ENCODE peak calls at places on chromosomes 5 and 9, in six cellular contexts. One of them, this sample, is unnamed.

GRCh38 chr5:113682497-113683136 is 169.1 kb downstream of the YTHDC2 start:
- DNase-seq in K562: no peak
- DNase-seq in HepG2: no peak
- DNase-seq in GM12878: no peak
- DNase-seq in H1: no peak
- DNase-seq in GM12891: no peak
- DNase-seq in this sample: no peak

GRCh38 chr9:128771745-128772519 is at the start of gene ZER1:
- DNase-seq in H1: peak; percentile 53
- DNase-seq in GM12878: peak; percentile 24
- DNase-seq in HepG2: peak; percentile 67
- DNase-seq in GM12891: peak; percentile 99
- DNase-seq in K562: peak; percentile 94
- DNase-seq in this sample: peak; percentile 99

GRCh38 chr5:148623101-148623500 is 31.2 kb downstream of the HTR4 start:
- DNase-seq in H1: no peak
- DNase-seq in GM12878: no peak
- DNase-seq in HepG2: no peak
- DNase-seq in K562: no peak
- DNase-seq in GM12891: no peak
- DNase-seq in this sample: no peak

GRCh38 chr5:2502970-2503594 is 248.4 kb downstream of the IRX2 start:
- DNase-seq in GM12878: no peak
- DNase-seq in HepG2: no peak
- DNase-seq in K562: no peak
- DNase-seq in GM12891: no peak
- DNase-seq in H1: no peak
- DNase-seq in this sample: no peak

GRCh38 chr9:137391411-137391754 is 31.6 kb downstream of the EXD3 start:
- DNase-seq in K562: no peak
- DNase-seq in GM12891: no peak
- DNase-seq in GM12878: no peak
- DNase-seq in HepG2: no peak
- DNase-seq in H1: no peak
- DNase-seq in this sample: no peak

GRCh38 chr5:38681024-38681805 is 124.8 kb upstream of the LIFR start:
- DNase-seq in GM12891: no peak
- DNase-seq in H1: no peak
- DNase-seq in HepG2: no peak
- DNase-seq in GM12878: no peak
- DNase-seq in K562: no peak
- DNase-seq in this sample: no peak

GRCh38 chr9:130106860-130107848 is 53.4 kb downstream of the GPR107 start:
- DNase-seq in K562: peak; percentile 86
- DNase-seq in GM12878: no peak
- DNase-seq in GM12891: peak; percentile 43
- DNase-seq in HepG2: peak; percentile 55
- DNase-seq in H1: peak; percentile 19
- DNase-seq in this sample: no peak

GRCh38 chr9:93612052-93612795 is 35.8 kb downstream of the PHF2 start:
- DNase-seq in GM12878: no peak
- DNase-seq in HepG2: no peak
- DNase-seq in GM12891: no peak
- DNase-seq in K562: no peak
- DNase-seq in H1: no peak
- DNase-seq in this sample: no peak

GRCh38 chr5:80569961-80570786 is at the start of gene ANKRD34B:
- DNase-seq in GM12878: no peak
- DNase-seq in H1: peak; percentile 51
- DNase-seq in GM12891: peak; percentile 68
- DNase-seq in HepG2: no peak
- DNase-seq in K562: no peak
- DNase-seq in this sample: peak; percentile 51

GRCh38 chr9:81609782-81610738 is 79.3 kb downstream of the TLE1 start:
- DNase-seq in K562: no peak
- DNase-seq in GM12891: no peak
- DNase-seq in GM12878: no peak
- DNase-seq in H1: no peak
- DNase-seq in HepG2: peak; percentile 94
- DNase-seq in this sample: no peak

GRCh38 chr5:145938699-145939531 is 2.5 kb downstream of the SH3RF2 start:
- DNase-seq in GM12891: no peak
- DNase-seq in HepG2: no peak
- DNase-seq in GM12878: no peak
- DNase-seq in K562: no peak
- DNase-seq in H1: no peak
- DNase-seq in this sample: no peak

GRCh38 chr9:12854218-12854617 is 79.4 kb downstream of the LURAP1L start:
- DNase-seq in K562: no peak
- DNase-seq in GM12878: no peak
- DNase-seq in H1: no peak
- DNase-seq in GM12891: no peak
- DNase-seq in HepG2: no peak
- DNase-seq in this sample: no peak

GRCh38 chr9:138065287-138065686 is 187.7 kb downstream of the CACNA1B start:
- DNase-seq in K562: no peak
- DNase-seq in HepG2: no peak
- DNase-seq in H1: no peak
- DNase-seq in GM12891: no peak
- DNase-seq in GM12878: no peak
- DNase-seq in this sample: no peak

GRCh38 chr9:16532272-16532671 is 338.2 kb downstream of the BNC2 start:
- DNase-seq in GM12878: no peak
- DNase-seq in GM12891: no peak
- DNase-seq in HepG2: no peak
- DNase-seq in K562: no peak
- DNase-seq in H1: no peak
- DNase-seq in this sample: no peak

GRCh38 chr5:43008369-43009158 is 31.6 kb downstream of the ANXA2R start:
- DNase-seq in GM12891: no peak
- DNase-seq in HepG2: peak; percentile 89
- DNase-seq in H1: no peak
- DNase-seq in GM12878: no peak
- DNase-seq in K562: peak; percentile 98
- DNase-seq in this sample: no peak
- TF ChIP-seq POLR2A in GM12891: peak; percentile 63
- TF ChIP-seq POLR2A in HepG2: peak; percentile 60
- TF ChIP-seq POLR2A in H1: no peak
- TF ChIP-seq POLR2A in GM12878: no peak
- TF ChIP-seq POLR2A in K562: peak; percentile 76
- TF ChIP-seq POLR2A in this sample: peak; percentile 76

DNA sequence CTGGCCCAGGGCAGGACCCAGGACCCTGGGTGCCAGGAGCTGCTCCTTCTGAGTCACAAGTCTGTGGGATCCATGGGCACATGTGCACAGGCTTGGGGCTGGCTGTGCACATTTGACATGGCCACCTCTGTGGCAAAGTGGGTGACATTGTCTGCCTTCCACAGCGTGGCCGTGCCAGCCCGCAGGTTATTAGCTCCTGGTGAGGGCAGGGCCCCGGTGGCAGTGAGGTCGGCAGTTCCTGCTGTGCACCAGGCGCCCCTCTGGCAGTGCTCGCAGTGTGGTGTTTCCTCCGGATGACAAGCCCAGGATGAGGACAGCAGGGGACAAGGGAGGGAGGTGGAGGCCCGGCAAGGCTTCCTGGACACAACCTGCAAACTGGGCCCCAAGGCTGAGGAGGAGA is 60.5 kb downstream of the OLFM1 start:
- DNase-seq in H1: no peak
- DNase-seq in HepG2: no peak
- DNase-seq in K562: no peak
- DNase-seq in GM12891: no peak
- DNase-seq in GM12878: no peak
- DNase-seq in this sample: no peak
- TF ChIP-seq TAF1 in H1: no peak
- TF ChIP-seq TAF1 in HepG2: no peak
- TF ChIP-seq TAF1 in K562: no peak
- TF ChIP-seq TAF1 in GM12891: no peak
- TF ChIP-seq TAF1 in GM12878: no peak
- TF ChIP-seq TAF1 in this sample: no peak

GRCh38 chr5:136036991-136037705 is 8.4 kb downstream of the TGFBI start:
- DNase-seq in HepG2: no peak
- DNase-seq in GM12878: peak; percentile 40
- DNase-seq in GM12891: no peak
- DNase-seq in K562: no peak
- DNase-seq in H1: no peak
- DNase-seq in this sample: no peak

GRCh38 chr5:136034492-136034891 is 5.7 kb downstream of the TGFBI start:
- DNase-seq in GM12891: no peak
- DNase-seq in HepG2: no peak
- DNase-seq in H1: no peak
- DNase-seq in K562: no peak
- DNase-seq in GM12878: no peak
- DNase-seq in this sample: no peak

GRCh38 chr5:136035837-136036236 is 7.0 kb downstream of the TGFBI start:
- DNase-seq in GM12891: no peak
- DNase-seq in GM12878: no peak
- DNase-seq in H1: no peak
- DNase-seq in HepG2: no peak
- DNase-seq in K562: no peak
- DNase-seq in this sample: no peak

GRCh38 chr5:136034976-136035375 is 6.2 kb downstream of the TGFBI start:
- DNase-seq in K562: no peak
- DNase-seq in H1: no peak
- DNase-seq in GM12891: no peak
- DNase-seq in GM12878: no peak
- DNase-seq in HepG2: no peak
- DNase-seq in this sample: no peak

DNA sequence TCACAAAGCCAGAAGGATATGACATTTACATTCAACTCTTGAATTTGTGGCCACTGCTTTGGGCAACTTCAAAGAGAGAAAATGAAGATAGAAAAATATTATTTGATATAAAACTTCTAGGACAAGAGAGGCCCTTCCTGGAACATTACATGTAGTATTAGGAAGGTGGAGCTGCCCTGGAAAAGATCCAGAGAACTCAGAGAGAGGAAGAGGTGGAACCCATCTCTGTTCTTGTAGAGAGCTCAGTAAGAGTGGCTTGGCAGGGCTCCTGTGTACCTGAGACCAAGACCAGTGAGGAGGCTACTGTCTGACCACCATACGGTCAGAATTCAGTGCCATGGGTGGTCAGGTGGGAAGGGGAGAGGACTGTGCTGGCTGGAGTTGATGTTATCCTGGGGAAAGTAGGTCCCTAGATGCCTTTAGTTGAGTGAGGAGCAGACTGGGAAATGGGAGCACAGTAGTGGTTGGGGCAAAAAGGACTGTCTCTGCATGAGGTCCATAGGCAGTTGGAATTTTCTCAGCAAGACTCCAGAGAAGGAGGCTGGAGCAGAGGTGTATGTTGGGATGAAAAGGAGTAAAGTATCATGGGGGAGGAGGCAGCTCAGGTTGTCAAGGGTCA is 7.6 kb downstream of the TGFBI start:
- DNase-seq in HepG2: no peak
- DNase-seq in K562: no peak
- DNase-seq in GM12891: no peak
- DNase-seq in H1: no peak
- DNase-seq in GM12878: no peak
- DNase-seq in this sample: no peak
- TF ChIP-seq POLR2A in HepG2: no peak
- TF ChIP-seq POLR2A in K562: no peak
- TF ChIP-seq POLR2A in GM12891: no peak
- TF ChIP-seq POLR2A in H1: no peak
- TF ChIP-seq POLR2A in GM12878: no peak
- TF ChIP-seq POLR2A in this sample: no peak

DNA sequence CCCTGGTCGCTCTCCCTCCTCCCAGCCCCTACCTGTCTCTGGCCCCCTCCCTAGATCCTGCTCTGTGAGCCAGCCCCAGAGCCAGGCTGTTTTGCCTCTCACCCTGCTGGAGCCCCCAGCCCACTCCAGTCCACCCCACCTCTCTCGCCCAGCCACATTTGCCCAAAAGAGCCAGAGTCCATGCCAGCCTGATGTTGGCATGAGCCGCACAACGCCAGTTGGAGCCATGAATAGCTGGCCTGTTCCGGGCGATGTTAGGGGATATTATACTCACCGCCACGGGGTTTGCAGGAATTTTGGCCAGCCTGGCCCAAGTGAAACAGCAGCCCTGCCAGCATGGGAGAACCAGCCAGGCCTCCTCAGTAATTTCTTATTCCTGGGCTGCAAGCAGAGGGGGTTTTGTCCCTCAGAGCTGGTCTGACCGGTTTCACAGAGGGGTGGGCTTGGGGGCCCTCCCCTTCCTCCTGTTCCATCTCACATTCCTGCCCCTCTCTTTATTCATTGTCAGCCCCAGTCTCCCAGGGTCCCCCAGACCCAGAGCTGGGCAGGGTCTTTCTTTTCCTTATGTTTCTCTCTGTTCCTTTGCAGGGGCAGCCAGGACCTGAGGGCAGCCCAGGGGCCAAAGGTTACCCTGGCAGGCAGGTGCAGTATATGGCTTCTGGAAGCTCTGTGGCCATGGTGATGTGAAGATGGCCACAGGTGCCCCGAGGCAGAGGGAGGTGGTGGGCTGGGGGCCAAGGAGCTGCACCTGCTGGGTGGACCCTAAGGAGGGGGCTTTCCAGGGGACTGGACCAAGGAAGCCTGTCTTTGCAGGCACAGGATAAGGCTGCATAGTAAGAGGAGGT is 50.1 kb downstream of the COL27A1 start:
- DNase-seq in GM12878: no peak
- DNase-seq in GM12891: no peak
- DNase-seq in K562: no peak
- DNase-seq in H1: no peak
- DNase-seq in HepG2: no peak
- DNase-seq in this sample: no peak
- TF ChIP-seq TAF1 in GM12878: no peak
- TF ChIP-seq TAF1 in GM12891: no peak
- TF ChIP-seq TAF1 in K562: no peak
- TF ChIP-seq TAF1 in H1: no peak
- TF ChIP-seq TAF1 in HepG2: no peak
- TF ChIP-seq TAF1 in this sample: no peak